ENCODE peak calls at places on chromosomes 6 and 20, in four cellular contexts. J is AG04450, G is brain microvascular endothelial cell, R is left lung. F is an unnamed sample.

GRCh38 chr20:19427913-19428800 is 215.7 kb downstream of the SLC24A3 start:
- DNase-seq in J (no peak), R (no peak), G (no peak), F (no peak)

GRCh38 chr20:59825944-59826759 is 107.3 kb downstream of the SYCP2 start:
- DNase-seq in G (no peak), J (no peak), R (peak), F (no peak)

GRCh38 chr20:51100617-51101016 is 77.7 kb upstream of the KCNG1 start:
- DNase-seq in J (no peak), G (no peak), R (no peak), F (no peak)

GRCh38 chr6:35327349-35328027 is 14.9 kb upstream of the PPARD start:
- DNase-seq in G (peak), R (peak), J (peak), F (no peak)

GRCh38 chr6:45959534-45960195 is 56.0 kb downstream of the CLIC5 start:
- DNase-seq in R (no peak), J (no peak), G (no peak), F (no peak)

GRCh38 chr20:4563534-4563933 is 158.2 kb upstream of the PRND start:
- DNase-seq in G (peak), J (no peak), R (no peak), F (no peak)

GRCh38 chr6:27720607-27721580 is 191.3 kb downstream of the OR2B2 start:
- DNase-seq in G (peak), R (no peak), J (no peak), F (no peak)

GRCh38 chr20:52166150-52166549 is 25.4 kb downstream of the ZFP64 start:
- DNase-seq in J (no peak), G (no peak), R (no peak), F (no peak)

GRCh38 chr6:18503588-18504231 is 116.6 kb downstream of the RNF144B start:
- DNase-seq in R (peak), J (peak), G (peak), F (peak)

GRCh38 chr6:166244353-166245045 is 63.7 kb downstream of the PRR18 start:
- DNase-seq in G (no peak), R (no peak), J (no peak), F (no peak)

GRCh38 chr20:47973519-47974233 is 188.4 kb upstream of the SULF2 start:
- DNase-seq in G (peak), R (no peak), J (no peak), F (no peak)

GRCh38 chr20:53698321-53698978 is 104.8 kb upstream of the ZNF217 start:
- DNase-seq in G (no peak), R (no peak), J (no peak), F (no peak)

GRCh38 chr20:39716796-39717341 is 754.7 kb downstream of the DHX35 start:
- DNase-seq in R (no peak), G (no peak), J (no peak), F (no peak)

GRCh38 chr6:78502386-78502887 is 364.9 kb upstream of the IRAK1BP1 start:
- DNase-seq in J (no peak), R (no peak), G (no peak), F (no peak)

GRCh38 chr20:50220093-50220893 is 29.7 kb downstream of the CEBPB start:
- DNase-seq in G (no peak), J (no peak), R (no peak), F (no peak)

GRCh38 chr6:75863784-75864183 is 114.7 kb downstream of the MYO6 start:
- DNase-seq in R (no peak), J (no peak), G (no peak), F (no peak)
- H3K27ac ChIP-seq in R (no peak), J (no peak), G (no peak), F (no peak)

DNA sequence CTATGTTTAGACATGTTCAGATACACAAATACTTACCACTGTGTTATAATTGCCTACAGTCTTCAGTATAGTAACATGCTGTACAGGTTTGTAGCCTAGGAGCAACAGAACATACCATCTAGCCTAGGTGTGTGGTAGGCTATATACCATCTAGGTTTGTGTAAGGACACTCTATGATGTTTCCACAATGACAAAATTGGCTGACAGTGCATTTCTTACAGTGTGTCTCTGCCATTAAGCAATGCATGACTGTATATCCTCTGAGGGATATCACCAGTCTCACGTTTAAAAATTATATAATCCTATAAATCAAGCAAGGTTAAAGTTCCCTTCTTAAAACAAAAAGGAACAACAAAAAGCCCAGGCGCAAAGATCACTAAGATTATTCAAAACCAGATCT is 352.2 kb downstream of the BTBD9 start:
- DNase-seq in R (no peak), G (no peak), J (no peak), F (no peak)
- H3K27ac ChIP-seq in R (no peak), G (no peak), J (no peak), F (no peak)

GRCh38 chr6:25154034-25154596 is 125.1 kb upstream of the CARMIL1 start:
- DNase-seq in G (no peak), J (no peak), R (no peak), F (no peak)
- H3K27ac ChIP-seq in G (no peak), J (no peak), R (no peak), F (no peak)

GRCh38 chr6:53611342-53611741 is 54.2 kb downstream of the KLHL31 start:
- DNase-seq in G (no peak), R (no peak), J (no peak), F (no peak)

GRCh38 chr6:53603381-53604121 is 58.6 kb upstream of the GCLC start:
- DNase-seq in J (peak), G (no peak), R (no peak), F (no peak)

GRCh38 chr6:53604623-53605190 is 59.8 kb upstream of the GCLC start:
- DNase-seq in J (no peak), G (no peak), R (no peak), F (no peak)

GRCh38 chr6:53608386-53608785 is 57.2 kb downstream of the KLHL31 start:
- DNase-seq in J (no peak), G (no peak), R (no peak), F (no peak)

GRCh38 chr6:53605543-53606235 is 59.9 kb downstream of the KLHL31 start:
- DNase-seq in J (no peak), R (no peak), G (no peak), F (no peak)
- H3K27ac ChIP-seq in J (no peak), R (no peak), G (no peak), F (no peak)

GRCh38 chr20:1334761-1335160 is 5.8 kb upstream of the SDCBP2 start:
- DNase-seq in G (no peak), R (no peak), J (no peak), F (no peak)
- H3K27ac ChIP-seq in G (no peak), R (no peak), J (no peak), F (no peak)

F was measured in caudate nucleus.